ENCODE peak calls at places on chromosome 22, in five cellular contexts. One of them, this sample, is unnamed.

GRCh38 chr22:44012172-44012571 is 11.9 kb upstream of the PARVB start:
- DNase-seq in IMR-90: no peak
- DNase-seq in BE2C: no peak
- DNase-seq in adrenal gland: no peak
- DNase-seq in PC-9: no peak
- DNase-seq in this sample: peak; percentile 25

GRCh38 chr22:44758354-44758969 is 6.1 kb downstream of the ARHGAP8 start:
- DNase-seq in IMR-90: peak; percentile 74
- DNase-seq in BE2C: no peak
- DNase-seq in adrenal gland: no peak
- DNase-seq in PC-9: no peak
- DNase-seq in this sample: peak; percentile 66

GRCh38 chr22:41969110-41969646 is at the start of gene SEPTIN3:
- DNase-seq in IMR-90: no peak
- DNase-seq in BE2C: peak; percentile 64
- DNase-seq in adrenal gland: no peak
- DNase-seq in PC-9: no peak
- DNase-seq in this sample: no peak

GRCh38 chr22:40479126-40479800 is 108.9 kb downstream of the SGSM3 start:
- DNase-seq in IMR-90: no peak
- DNase-seq in BE2C: no peak
- DNase-seq in adrenal gland: no peak
- DNase-seq in PC-9: no peak
- DNase-seq in this sample: no peak

GRCh38 chr22:29202231-29203192 is 3.2 kb upstream of the EMID1 start:
- DNase-seq in IMR-90: peak; percentile 55
- DNase-seq in BE2C: peak; percentile 38
- DNase-seq in adrenal gland: peak; percentile 59
- DNase-seq in PC-9: no peak
- DNase-seq in this sample: peak; percentile 13

GRCh38 chr22:50396751-50397370 is 53.7 kb downstream of the PPP6R2 start:
- DNase-seq in IMR-90: peak; percentile 20
- DNase-seq in BE2C: no peak
- DNase-seq in adrenal gland: no peak
- DNase-seq in PC-9: no peak
- DNase-seq in this sample: no peak

GRCh38 chr22:43185860-43186261 is 1.1 kb downstream of the TTLL12 start:
- DNase-seq in IMR-90: peak; percentile 23
- DNase-seq in BE2C: peak; percentile 61
- DNase-seq in adrenal gland: peak; percentile 74
- DNase-seq in PC-9: peak; percentile 51
- DNase-seq in this sample: peak; percentile 15

GRCh38 chr22:40183029-40183581 is 5.4 kb downstream of the TNRC6B start:
- DNase-seq in IMR-90: peak; percentile 87
- DNase-seq in BE2C: no peak
- DNase-seq in adrenal gland: peak; percentile 16
- DNase-seq in PC-9: peak; percentile 18
- DNase-seq in this sample: no peak

GRCh38 chr22:49960967-49961600 is 512 bp downstream of the PIM3 start:
- DNase-seq in IMR-90: no peak
- DNase-seq in BE2C: peak; percentile 56
- DNase-seq in adrenal gland: peak; percentile 58
- DNase-seq in PC-9: peak; percentile 62
- DNase-seq in this sample: no peak

GRCh38 chr22:37030560-37031281 is 11.2 kb downstream of the MPST start:
- DNase-seq in IMR-90: no peak
- DNase-seq in BE2C: no peak
- DNase-seq in adrenal gland: no peak
- DNase-seq in PC-9: no peak
- DNase-seq in this sample: no peak

GRCh38 chr22:35749808-35750207 is 32.1 kb downstream of the APOL5 start:
- DNase-seq in IMR-90: no peak
- DNase-seq in BE2C: peak; percentile 69
- DNase-seq in adrenal gland: no peak
- DNase-seq in PC-9: no peak
- DNase-seq in this sample: no peak

GRCh38 chr22:38719196-38719595 is 13.5 kb downstream of the GTPBP1 start:
- DNase-seq in IMR-90: no peak
- DNase-seq in BE2C: no peak
- DNase-seq in adrenal gland: no peak
- DNase-seq in PC-9: no peak
- DNase-seq in this sample: no peak

GRCh38 chr22:33579448-33580093 is 340.7 kb downstream of the LARGE1 start:
- DNase-seq in IMR-90: peak; percentile 38
- DNase-seq in BE2C: peak; percentile 33
- DNase-seq in adrenal gland: peak; percentile 82
- DNase-seq in PC-9: peak; percentile 53
- DNase-seq in this sample: no peak

GRCh38 chr22:38724926-38725571 is 19.3 kb downstream of the GTPBP1 start:
- DNase-seq in IMR-90: peak; percentile 41
- DNase-seq in BE2C: peak; percentile 57
- DNase-seq in adrenal gland: peak; percentile 53
- DNase-seq in PC-9: no peak
- DNase-seq in this sample: no peak

GRCh38 chr22:43850529-43850928 is 11.8 kb downstream of the SULT4A1 start:
- DNase-seq in IMR-90: no peak
- DNase-seq in BE2C: no peak
- DNase-seq in adrenal gland: no peak
- DNase-seq in PC-9: no peak
- DNase-seq in this sample: no peak

GRCh38 chr22:33707581-33707980 is 212.7 kb downstream of the LARGE1 start:
- DNase-seq in IMR-90: no peak
- DNase-seq in BE2C: no peak
- DNase-seq in adrenal gland: no peak
- DNase-seq in PC-9: no peak
- DNase-seq in this sample: no peak

GRCh38 chr22:29148826-29149225 is 56.9 kb upstream of the EMID1 start:
- DNase-seq in IMR-90: no peak
- DNase-seq in BE2C: no peak
- DNase-seq in adrenal gland: no peak
- DNase-seq in PC-9: no peak
- DNase-seq in this sample: no peak

GRCh38 chr22:38180841-38181452 is 683 bp downstream of the PLA2G6 start:
- DNase-seq in IMR-90: no peak
- DNase-seq in BE2C: no peak
- DNase-seq in adrenal gland: peak; percentile 65
- DNase-seq in PC-9: peak; percentile 61
- DNase-seq in this sample: peak; percentile 66

GRCh38 chr22:42202669-42203068 is 67.8 kb downstream of the TCF20 start:
- DNase-seq in IMR-90: peak; percentile 67
- DNase-seq in BE2C: no peak
- DNase-seq in adrenal gland: peak; percentile 67
- DNase-seq in PC-9: no peak
- DNase-seq in this sample: peak; percentile 3

GRCh38 chr22:35349704-35350538 is 31.0 kb upstream of the HMOX1 start:
- DNase-seq in IMR-90: peak; percentile 37
- DNase-seq in BE2C: peak; percentile 65
- DNase-seq in adrenal gland: peak; percentile 51
- DNase-seq in PC-9: no peak
- DNase-seq in this sample: no peak

GRCh38 chr22:27776410-27776958 is 25.1 kb downstream of the MN1 start:
- DNase-seq in IMR-90: no peak
- DNase-seq in BE2C: no peak
- DNase-seq in adrenal gland: no peak
- DNase-seq in PC-9: no peak
- DNase-seq in this sample: no peak

GRCh38 chr22:43042101-43042780 is 27.3 kb upstream of the PACSIN2 start:
- DNase-seq in IMR-90: peak; percentile 24
- DNase-seq in BE2C: no peak
- DNase-seq in adrenal gland: no peak
- DNase-seq in PC-9: no peak
- DNase-seq in this sample: peak; percentile 23

GRCh38 chr22:29722587-29722986 is 2.8 kb downstream of the CABP7 start:
- DNase-seq in IMR-90: no peak
- DNase-seq in BE2C: no peak
- DNase-seq in adrenal gland: peak; percentile 27
- DNase-seq in PC-9: peak; percentile 48
- DNase-seq in this sample: no peak

DNA sequence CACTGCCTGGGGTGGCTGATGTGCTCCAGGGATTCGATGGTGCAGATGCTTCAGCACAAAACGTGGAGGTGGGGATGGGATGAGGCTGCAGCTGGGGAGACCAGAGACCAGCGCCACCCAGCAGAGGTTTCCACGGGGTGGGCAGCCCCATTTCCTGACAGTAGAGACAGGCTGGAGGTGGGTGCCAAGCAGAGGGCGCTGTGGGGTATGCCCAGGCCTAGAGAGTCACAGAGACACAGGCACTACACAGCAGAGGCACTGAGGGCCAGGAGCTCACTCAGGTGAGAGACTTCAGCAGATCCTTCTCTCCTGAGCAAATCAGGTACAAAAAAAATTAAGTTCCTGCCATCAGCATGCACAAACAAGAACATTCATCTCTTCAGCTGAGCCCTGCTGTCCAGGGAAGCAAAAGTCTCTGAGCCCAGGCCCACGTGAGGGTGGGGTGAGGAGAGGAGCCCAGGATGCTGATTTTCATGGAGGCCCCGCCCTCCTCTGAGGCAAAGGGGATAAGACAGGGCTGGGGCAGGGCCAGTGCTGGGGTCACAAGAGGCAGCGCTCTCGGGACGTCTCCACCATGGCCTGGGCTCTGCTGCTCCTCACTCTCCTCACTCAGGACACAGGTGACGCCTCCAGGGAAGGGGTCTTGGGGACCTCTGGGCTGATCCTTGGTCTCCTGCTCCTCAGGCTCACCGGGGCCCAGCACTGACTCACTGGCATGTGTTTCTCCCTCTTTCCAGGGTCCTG is 53.1 kb downstream of the GGTLC2 start:
- DNase-seq in IMR-90: no peak
- DNase-seq in BE2C: no peak
- DNase-seq in adrenal gland: no peak
- DNase-seq in PC-9: no peak
- DNase-seq in this sample: no peak
- H3K27me3 ChIP-seq in IMR-90: peaks cover 2% of the 10 kb centered on the region
- H3K27me3 ChIP-seq in BE2C: no peaks in the 10 kb centered on the region
- H3K27me3 ChIP-seq in adrenal gland: no peaks in the 10 kb centered on the region
- H3K27me3 ChIP-seq in PC-9: no peaks in the 10 kb centered on the region
- H3K27me3 ChIP-seq in this sample: no peaks in the 10 kb centered on the region

GRCh38 chr22:19957445-19957844 is 15.8 kb upstream of the TXNRD2 start:
- DNase-seq in IMR-90: no peak
- DNase-seq in BE2C: no peak
- DNase-seq in adrenal gland: no peak
- DNase-seq in PC-9: no peak
- DNase-seq in this sample: no peak
- TF ChIP-seq CTCF in IMR-90: no peak
- TF ChIP-seq CTCF in BE2C: peak; percentile 24
- TF ChIP-seq CTCF in adrenal gland: no peak
- TF ChIP-seq CTCF in PC-9: no peak
- TF ChIP-seq CTCF in this sample: peak; percentile 20

GRCh38 chr22:47293368-47294221 is 531.1 kb downstream of the TBC1D22A start:
- DNase-seq in IMR-90: no peak
- DNase-seq in BE2C: no peak
- DNase-seq in adrenal gland: no peak
- DNase-seq in PC-9: no peak
- DNase-seq in this sample: no peak
- H3K27me3 ChIP-seq in IMR-90: no peaks in the 10 kb centered on the region
- H3K27me3 ChIP-seq in BE2C: no peaks in the 10 kb centered on the region
- H3K27me3 ChIP-seq in adrenal gland: no peaks in the 10 kb centered on the region
- H3K27me3 ChIP-seq in PC-9: peaks cover 96% of the 10 kb centered on the region
- H3K27me3 ChIP-seq in this sample: no peaks in the 10 kb centered on the region

GRCh38 chr22:47014636-47014930 is 252.1 kb downstream of the TBC1D22A start:
- DNase-seq in IMR-90: no peak
- DNase-seq in BE2C: no peak
- DNase-seq in adrenal gland: no peak
- DNase-seq in PC-9: no peak
- DNase-seq in this sample: no peak

GRCh38 chr22:47011131-47011854 is 248.8 kb downstream of the TBC1D22A start:
- DNase-seq in IMR-90: no peak
- DNase-seq in BE2C: no peak
- DNase-seq in adrenal gland: no peak
- DNase-seq in PC-9: no peak
- DNase-seq in this sample: no peak

GRCh38 chr22:47013861-47014635 is 251.6 kb downstream of the TBC1D22A start:
- DNase-seq in IMR-90: no peak
- DNase-seq in BE2C: no peak
- DNase-seq in adrenal gland: no peak
- DNase-seq in PC-9: no peak
- DNase-seq in this sample: no peak

GRCh38 chr22:47014946-47015345 is 252.5 kb downstream of the TBC1D22A start:
- DNase-seq in IMR-90: no peak
- DNase-seq in BE2C: no peak
- DNase-seq in adrenal gland: no peak
- DNase-seq in PC-9: no peak
- DNase-seq in this sample: no peak

GRCh38 chr22:47012589-47013365 is 250.3 kb downstream of the TBC1D22A start:
- DNase-seq in IMR-90: peak; percentile 77
- DNase-seq in BE2C: no peak
- DNase-seq in adrenal gland: no peak
- DNase-seq in PC-9: no peak
- DNase-seq in this sample: no peak
- TF ChIP-seq CTCF in IMR-90: peak; percentile 3
- TF ChIP-seq CTCF in BE2C: peak; percentile 28
- TF ChIP-seq CTCF in adrenal gland: no peak
- TF ChIP-seq CTCF in PC-9: no peak
- TF ChIP-seq CTCF in this sample: peak; percentile 20

GRCh38 chr22:20636945-20637344 is 129.5 kb downstream of the MED15 start:
- DNase-seq in IMR-90: no peak
- DNase-seq in BE2C: no peak
- DNase-seq in adrenal gland: no peak
- DNase-seq in PC-9: no peak
- DNase-seq in this sample: no peak
- H3K27me3 ChIP-seq in IMR-90: peaks cover 60% of the 10 kb centered on the region
- H3K27me3 ChIP-seq in BE2C: no peaks in the 10 kb centered on the region
- H3K27me3 ChIP-seq in adrenal gland: no peaks in the 10 kb centered on the region
- H3K27me3 ChIP-seq in PC-9: no peaks in the 10 kb centered on the region
- H3K27me3 ChIP-seq in this sample: peaks cover 19% of the 10 kb centered on the region

DNA sequence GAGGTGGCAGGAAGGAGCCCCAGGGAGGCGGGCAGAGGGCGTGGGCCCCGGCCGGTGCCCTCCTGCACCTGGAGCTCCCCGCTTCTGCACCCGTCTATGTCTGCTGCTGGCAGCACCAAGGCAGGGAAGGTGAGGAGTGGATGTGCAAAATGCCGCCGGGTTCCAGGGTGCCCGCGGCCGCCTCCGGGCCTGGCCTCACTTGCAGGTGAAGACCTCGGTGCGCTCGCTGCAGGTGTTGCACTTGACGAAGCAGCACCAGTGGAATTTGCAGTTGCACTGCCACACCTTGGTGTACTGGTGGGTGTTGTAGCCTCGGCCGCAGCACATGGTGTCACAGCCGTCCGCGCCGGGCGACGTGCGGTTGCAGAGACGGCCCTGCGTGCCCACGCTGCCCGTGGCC is 54.3 kb downstream of the WNT7B start:
- DNase-seq in IMR-90: no peak
- DNase-seq in BE2C: no peak
- DNase-seq in adrenal gland: no peak
- DNase-seq in PC-9: no peak
- DNase-seq in this sample: no peak
- TF ChIP-seq CTCF in IMR-90: no peak
- TF ChIP-seq CTCF in BE2C: no peak
- TF ChIP-seq CTCF in adrenal gland: no peak
- TF ChIP-seq CTCF in PC-9: no peak
- TF ChIP-seq CTCF in this sample: no peak

DNA sequence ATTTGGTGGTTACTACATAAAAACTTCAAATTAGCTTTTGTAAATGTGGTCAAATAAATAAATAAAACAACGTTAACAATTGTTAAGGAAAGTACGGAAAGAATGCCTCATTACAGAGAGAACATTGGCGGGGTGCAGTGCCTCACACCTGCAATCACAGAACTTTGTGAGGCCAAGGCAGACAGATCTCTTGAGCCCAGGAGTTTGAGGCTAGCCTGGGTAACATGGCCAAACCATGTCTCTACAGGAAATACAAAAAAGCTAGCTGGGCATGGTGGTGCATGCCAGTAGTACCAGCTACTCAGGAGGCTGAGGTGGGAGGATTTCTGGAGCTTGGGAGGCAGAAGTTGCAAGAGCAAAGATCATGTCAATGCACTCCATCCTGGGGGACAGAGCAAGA is 59.4 kb upstream of the VPREB1 start:
- DNase-seq in IMR-90: no peak
- DNase-seq in BE2C: no peak
- DNase-seq in adrenal gland: no peak
- DNase-seq in PC-9: no peak
- DNase-seq in this sample: no peak
- H3K27me3 ChIP-seq in IMR-90: peaks cover 37% of the 10 kb centered on the region
- H3K27me3 ChIP-seq in BE2C: peaks cover 40% of the 10 kb centered on the region
- H3K27me3 ChIP-seq in adrenal gland: peaks cover 11% of the 10 kb centered on the region
- H3K27me3 ChIP-seq in PC-9: peaks cover 57% of the 10 kb centered on the region
- H3K27me3 ChIP-seq in this sample: peaks cover 74% of the 10 kb centered on the region